ENCODE peak calls at places on chromosome 1, in ten cellular contexts. One of them, this sample, is unnamed. For H3K9me3, the result is how much of the 10 kb centered on the place peaks cover.

GRCh38 chr1:205285391-205286101 is 36.0 kb downstream of the NUAK2 start:
- DNase-seq in upper lobe of left lung: no peak
- DNase-seq in prostate gland: no peak
- DNase-seq in right lobe of liver: no peak
- DNase-seq in body of pancreas: no peak
- DNase-seq in heart left ventricle: no peak
- DNase-seq in uterus: peak
- DNase-seq in suprapubic skin: no peak
- DNase-seq in HepG2: no peak
- DNase-seq in A549: no peak
- DNase-seq in this sample: no peak

GRCh38 chr1:60874703-60875102 is 207.7 kb upstream of the NFIA start:
- DNase-seq in heart left ventricle: peak
- DNase-seq in uterus: no peak
- DNase-seq in right lobe of liver: no peak
- DNase-seq in upper lobe of left lung: no peak
- DNase-seq in A549: peak
- DNase-seq in suprapubic skin: no peak
- DNase-seq in HepG2: no peak
- DNase-seq in prostate gland: no peak
- DNase-seq in body of pancreas: no peak
- DNase-seq in this sample: no peak

GRCh38 chr1:150925080-150925479 is 1.1 kb upstream of the SETDB1 start:
- DNase-seq in uterus: no peak
- DNase-seq in heart left ventricle: no peak
- DNase-seq in HepG2: no peak
- DNase-seq in prostate gland: no peak
- DNase-seq in upper lobe of left lung: no peak
- DNase-seq in suprapubic skin: no peak
- DNase-seq in right lobe of liver: no peak
- DNase-seq in A549: no peak
- DNase-seq in body of pancreas: no peak
- DNase-seq in this sample: no peak

GRCh38 chr1:184698969-184699368 is 55.7 kb downstream of the EDEM3 start:
- DNase-seq in A549: no peak
- DNase-seq in uterus: no peak
- DNase-seq in heart left ventricle: no peak
- DNase-seq in suprapubic skin: no peak
- DNase-seq in HepG2: no peak
- DNase-seq in upper lobe of left lung: no peak
- DNase-seq in right lobe of liver: no peak
- DNase-seq in body of pancreas: no peak
- DNase-seq in prostate gland: no peak
- DNase-seq in this sample: no peak

GRCh38 chr1:238408737-238409136 is 518.0 kb upstream of the ZP4 start:
- DNase-seq in prostate gland: no peak
- DNase-seq in heart left ventricle: no peak
- DNase-seq in suprapubic skin: no peak
- DNase-seq in body of pancreas: no peak
- DNase-seq in uterus: no peak
- DNase-seq in HepG2: no peak
- DNase-seq in upper lobe of left lung: no peak
- DNase-seq in right lobe of liver: no peak
- DNase-seq in A549: no peak
- DNase-seq in this sample: no peak

GRCh38 chr1:27601771-27602509 is 2.0 kb downstream of the AHDC1 start:
- DNase-seq in uterus: peak
- DNase-seq in heart left ventricle: peak
- DNase-seq in HepG2: no peak
- DNase-seq in upper lobe of left lung: peak
- DNase-seq in suprapubic skin: no peak
- DNase-seq in right lobe of liver: peak
- DNase-seq in prostate gland: peak
- DNase-seq in body of pancreas: peak
- DNase-seq in A549: no peak
- DNase-seq in this sample: no peak

GRCh38 chr1:210857724-210858123 is 276.2 kb downstream of the KCNH1 start:
- DNase-seq in body of pancreas: no peak
- DNase-seq in uterus: no peak
- DNase-seq in A549: no peak
- DNase-seq in HepG2: no peak
- DNase-seq in heart left ventricle: no peak
- DNase-seq in upper lobe of left lung: no peak
- DNase-seq in right lobe of liver: no peak
- DNase-seq in suprapubic skin: no peak
- DNase-seq in prostate gland: no peak
- DNase-seq in this sample: no peak

GRCh38 chr1:154410185-154410827 is 5.2 kb downstream of the IL6R start:
- DNase-seq in upper lobe of left lung: no peak
- DNase-seq in body of pancreas: no peak
- DNase-seq in right lobe of liver: peak
- DNase-seq in prostate gland: no peak
- DNase-seq in uterus: no peak
- DNase-seq in HepG2: no peak
- DNase-seq in A549: no peak
- DNase-seq in suprapubic skin: no peak
- DNase-seq in heart left ventricle: no peak
- DNase-seq in this sample: no peak

GRCh38 chr1:182955596-182956588 is 2.9 kb upstream of the SHCBP1L start:
- DNase-seq in body of pancreas: no peak
- DNase-seq in prostate gland: no peak
- DNase-seq in uterus: no peak
- DNase-seq in A549: peak
- DNase-seq in upper lobe of left lung: no peak
- DNase-seq in suprapubic skin: no peak
- DNase-seq in right lobe of liver: no peak
- DNase-seq in heart left ventricle: peak
- DNase-seq in HepG2: no peak
- DNase-seq in this sample: no peak

DNA sequence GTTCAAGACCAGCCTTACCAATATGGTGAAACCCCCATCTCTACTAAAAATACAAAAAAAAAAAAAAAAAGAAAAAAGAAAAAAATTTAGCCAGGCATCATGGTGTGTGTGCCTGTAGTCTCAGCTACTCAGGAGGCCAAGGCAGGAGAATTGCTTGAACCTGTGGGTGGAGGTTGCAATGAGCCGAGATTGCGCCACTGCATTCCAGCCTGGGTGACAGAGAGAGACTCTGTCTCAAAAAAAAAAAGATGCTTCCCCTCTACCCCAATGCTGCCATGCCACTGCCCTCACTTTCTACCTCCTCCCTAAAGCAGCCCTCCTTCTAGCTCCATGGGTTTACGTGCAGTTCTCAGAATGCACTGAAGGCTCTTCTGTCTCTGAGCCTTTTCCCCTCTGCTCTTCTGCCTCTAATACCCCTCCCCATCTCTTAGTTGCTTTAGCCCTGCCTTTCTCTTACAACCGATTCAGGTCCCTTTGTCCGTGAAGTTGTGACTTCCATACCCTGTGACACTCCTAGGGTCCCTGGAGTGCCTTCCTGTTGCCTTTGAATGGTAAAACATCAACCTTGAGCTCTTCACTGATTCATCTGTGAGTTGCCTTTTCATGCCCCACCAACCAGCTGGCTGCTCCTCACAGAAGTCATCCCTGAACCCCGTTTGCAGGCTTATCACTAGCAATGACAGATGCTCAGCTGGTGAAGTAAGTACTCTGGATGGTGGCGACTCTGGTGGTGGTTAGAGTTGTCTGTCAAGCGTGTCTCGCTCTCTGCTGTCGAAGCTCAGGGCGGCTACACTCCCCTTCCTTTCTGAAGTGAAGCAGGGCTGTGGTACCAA is 234.9 kb downstream of the RHOU start:
- DNase-seq in A549: no peak
- DNase-seq in HepG2: no peak
- DNase-seq in right lobe of liver: no peak
- DNase-seq in suprapubic skin: no peak
- DNase-seq in upper lobe of left lung: no peak
- DNase-seq in prostate gland: no peak
- DNase-seq in heart left ventricle: no peak
- DNase-seq in body of pancreas: no peak
- DNase-seq in uterus: no peak
- DNase-seq in this sample: no peak
- TF ChIP-seq POLR2A in A549: no peak
- TF ChIP-seq POLR2A in HepG2: no peak
- TF ChIP-seq POLR2A in right lobe of liver: no peak
- TF ChIP-seq POLR2A in suprapubic skin: no peak
- TF ChIP-seq POLR2A in upper lobe of left lung: no peak
- TF ChIP-seq POLR2A in prostate gland: no peak
- TF ChIP-seq POLR2A in heart left ventricle: no peak
- TF ChIP-seq POLR2A in body of pancreas: no peak
- TF ChIP-seq POLR2A in uterus: no peak
- TF ChIP-seq POLR2A in this sample: no peak

DNA sequence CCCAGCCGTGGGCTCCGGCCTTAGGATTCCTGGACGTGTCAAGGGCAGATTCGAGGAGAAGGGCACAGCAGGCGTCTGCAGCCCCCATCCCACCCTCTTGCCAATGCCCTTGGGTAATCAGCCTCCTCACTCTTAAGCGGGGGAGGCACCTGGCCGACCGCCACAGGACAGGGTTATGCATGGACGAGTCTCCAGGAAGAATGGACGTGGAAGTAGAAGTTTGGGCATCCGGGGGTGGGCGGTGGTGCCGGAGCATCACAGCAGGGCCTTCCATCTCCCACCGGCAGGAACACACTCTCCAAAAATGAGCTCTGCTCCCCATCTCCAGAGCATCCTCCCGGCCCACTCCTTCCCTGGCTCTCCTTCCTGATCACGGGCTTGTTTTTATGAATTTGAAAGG is 233.5 kb upstream of the C1orf174 start:
- DNase-seq in A549: no peak
- DNase-seq in uterus: no peak
- DNase-seq in body of pancreas: no peak
- DNase-seq in right lobe of liver: no peak
- DNase-seq in upper lobe of left lung: no peak
- DNase-seq in prostate gland: no peak
- DNase-seq in heart left ventricle: no peak
- DNase-seq in suprapubic skin: no peak
- DNase-seq in HepG2: no peak
- DNase-seq in this sample: no peak
- H3K9me3 ChIP-seq in A549: under half
- H3K9me3 ChIP-seq in uterus: under half
- H3K9me3 ChIP-seq in body of pancreas: under half
- H3K9me3 ChIP-seq in right lobe of liver: under half
- H3K9me3 ChIP-seq in upper lobe of left lung: under half
- H3K9me3 ChIP-seq in prostate gland: under half
- H3K9me3 ChIP-seq in heart left ventricle: under half
- H3K9me3 ChIP-seq in suprapubic skin: under half
- H3K9me3 ChIP-seq in HepG2: under half
- H3K9me3 ChIP-seq in this sample: under half

GRCh38 chr1:244833734-244834595 is 1.5 kb upstream of the COX20 start:
- DNase-seq in uterus: peak
- DNase-seq in right lobe of liver: peak
- DNase-seq in prostate gland: peak
- DNase-seq in A549: peak
- DNase-seq in suprapubic skin: no peak
- DNase-seq in body of pancreas: peak
- DNase-seq in heart left ventricle: peak
- DNase-seq in upper lobe of left lung: peak
- DNase-seq in HepG2: peak
- DNase-seq in this sample: no peak
- TF ChIP-seq POLR2A in uterus: peak
- TF ChIP-seq POLR2A in right lobe of liver: peak
- TF ChIP-seq POLR2A in prostate gland: no peak
- TF ChIP-seq POLR2A in A549: peak
- TF ChIP-seq POLR2A in suprapubic skin: peak
- TF ChIP-seq POLR2A in body of pancreas: peak
- TF ChIP-seq POLR2A in heart left ventricle: no peak
- TF ChIP-seq POLR2A in upper lobe of left lung: peak
- TF ChIP-seq POLR2A in HepG2: peak
- TF ChIP-seq POLR2A in this sample: no peak

DNA sequence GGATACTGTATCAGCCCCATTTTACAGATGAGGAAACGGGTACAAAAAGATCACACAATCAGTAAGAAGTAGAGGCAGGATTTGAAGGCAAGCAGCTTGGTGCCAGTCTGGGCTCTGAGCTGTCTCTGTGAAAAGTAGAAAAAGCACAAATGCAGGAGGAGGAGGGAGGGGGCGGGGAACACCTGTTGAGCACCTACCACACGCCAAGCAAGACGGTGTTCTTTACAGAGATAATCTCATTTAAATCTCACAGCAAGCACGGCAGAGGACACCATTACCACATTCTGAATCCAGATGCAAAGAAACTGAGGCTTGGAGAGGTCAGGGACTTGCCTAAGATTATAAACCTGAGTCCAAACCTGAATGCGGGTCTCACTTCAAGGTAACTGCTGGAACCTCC is 3.3 kb downstream of the LRRC38 start:
- DNase-seq in A549: no peak
- DNase-seq in suprapubic skin: no peak
- DNase-seq in heart left ventricle: no peak
- DNase-seq in prostate gland: no peak
- DNase-seq in uterus: no peak
- DNase-seq in HepG2: no peak
- DNase-seq in right lobe of liver: no peak
- DNase-seq in upper lobe of left lung: no peak
- DNase-seq in body of pancreas: no peak
- DNase-seq in this sample: no peak
- H3K9me3 ChIP-seq in A549: under half
- H3K9me3 ChIP-seq in suprapubic skin: under half
- H3K9me3 ChIP-seq in heart left ventricle: under half
- H3K9me3 ChIP-seq in prostate gland: under half
- H3K9me3 ChIP-seq in uterus: under half
- H3K9me3 ChIP-seq in HepG2: under half
- H3K9me3 ChIP-seq in right lobe of liver: under half
- H3K9me3 ChIP-seq in upper lobe of left lung: under half
- H3K9me3 ChIP-seq in body of pancreas: under half
- H3K9me3 ChIP-seq in this sample: under half

GRCh38 chr1:22096463-22096862 is 44.0 kb downstream of the CDC42 start:
- DNase-seq in suprapubic skin: no peak
- DNase-seq in A549: no peak
- DNase-seq in right lobe of liver: no peak
- DNase-seq in uterus: no peak
- DNase-seq in body of pancreas: no peak
- DNase-seq in HepG2: no peak
- DNase-seq in upper lobe of left lung: no peak
- DNase-seq in prostate gland: no peak
- DNase-seq in heart left ventricle: no peak
- DNase-seq in this sample: no peak
- TF ChIP-seq POLR2A in suprapubic skin: no peak
- TF ChIP-seq POLR2A in A549: no peak
- TF ChIP-seq POLR2A in right lobe of liver: no peak
- TF ChIP-seq POLR2A in uterus: no peak
- TF ChIP-seq POLR2A in body of pancreas: no peak
- TF ChIP-seq POLR2A in HepG2: no peak
- TF ChIP-seq POLR2A in upper lobe of left lung: no peak
- TF ChIP-seq POLR2A in prostate gland: no peak
- TF ChIP-seq POLR2A in heart left ventricle: no peak
- TF ChIP-seq POLR2A in this sample: no peak

GRCh38 chr1:57591854-57592253 is 168.0 kb upstream of the DAB1 start:
- DNase-seq in HepG2: no peak
- DNase-seq in heart left ventricle: no peak
- DNase-seq in A549: no peak
- DNase-seq in upper lobe of left lung: no peak
- DNase-seq in suprapubic skin: no peak
- DNase-seq in uterus: no peak
- DNase-seq in right lobe of liver: no peak
- DNase-seq in prostate gland: no peak
- DNase-seq in body of pancreas: no peak
- DNase-seq in this sample: no peak

GRCh38 chr1:57590978-57591377 is 167.1 kb upstream of the DAB1 start:
- DNase-seq in HepG2: no peak
- DNase-seq in heart left ventricle: no peak
- DNase-seq in body of pancreas: no peak
- DNase-seq in upper lobe of left lung: no peak
- DNase-seq in suprapubic skin: no peak
- DNase-seq in prostate gland: no peak
- DNase-seq in right lobe of liver: no peak
- DNase-seq in uterus: no peak
- DNase-seq in A549: peak
- DNase-seq in this sample: no peak

GRCh38 chr1:57586842-57587241 is 163.0 kb upstream of the DAB1 start:
- DNase-seq in prostate gland: no peak
- DNase-seq in suprapubic skin: no peak
- DNase-seq in HepG2: no peak
- DNase-seq in right lobe of liver: no peak
- DNase-seq in uterus: no peak
- DNase-seq in body of pancreas: no peak
- DNase-seq in A549: no peak
- DNase-seq in upper lobe of left lung: no peak
- DNase-seq in heart left ventricle: no peak
- DNase-seq in this sample: no peak
- H3K9me3 ChIP-seq in prostate gland: under half
- H3K9me3 ChIP-seq in suprapubic skin: under half
- H3K9me3 ChIP-seq in HepG2: under half
- H3K9me3 ChIP-seq in right lobe of liver: under half
- H3K9me3 ChIP-seq in uterus: under half
- H3K9me3 ChIP-seq in body of pancreas: under half
- H3K9me3 ChIP-seq in A549: under half
- H3K9me3 ChIP-seq in upper lobe of left lung: under half
- H3K9me3 ChIP-seq in heart left ventricle: under half
- H3K9me3 ChIP-seq in this sample: under half